ENCODE peak calls at places on chromosomes 12 and 14, in five cellular contexts. D, V, T, M and R are unnamed samples.

GRCh38 chr12:33752854-33753253 is 269.4 kb upstream of the ALG10 start:
- DNase-seq in D (no peak), V (no peak), T (no peak), M (no peak), R (no peak)

GRCh38 chr14:79585845-79586244 is 625.5 kb downstream of the DIO2 start:
- DNase-seq in D (no peak), V (no peak), T (no peak), M (no peak), R (peak; percentile 11)

GRCh38 chr14:90541076-90541634 is 144.3 kb downstream of the CALM1 start:
- DNase-seq in D (peak; percentile 74), V (no peak), T (peak; percentile 9), M (no peak), R (no peak)

GRCh38 chr14:68734231-68734732 is 58.6 kb downstream of the ZFP36L1 start:
- DNase-seq in D (peak; percentile 85), V (no peak), T (no peak), M (no peak), R (no peak)

GRCh38 chr14:26601856-26602255 is 4.0 kb upstream of the NOVA1 start:
- DNase-seq in D (no peak), V (no peak), T (no peak), M (no peak), R (no peak)

GRCh38 chr14:75003250-75004027 is 718 bp downstream of the EIF2B2 start:
- DNase-seq in D (no peak), V (no peak), T (no peak), M (no peak), R (no peak)

GRCh38 chr14:51302319-51303030 is 62.4 kb downstream of the TMX1 start:
- DNase-seq in D (no peak), V (no peak), T (no peak), M (no peak), R (no peak)

GRCh38 chr14:82403972-82404371 is 870.3 kb upstream of the SEL1L start:
- DNase-seq in D (no peak), V (no peak), T (no peak), M (no peak), R (no peak)

GRCh38 chr12:109461846-109462766 is 15.0 kb downstream of the KCTD10 start:
- DNase-seq in D (peak; percentile 82), V (peak; percentile 85), T (peak; percentile 67), M (peak; percentile 84), R (peak; percentile 58)

GRCh38 chr14:46034305-46034704 is 617.3 kb downstream of the RPL10L start:
- DNase-seq in D (no peak), V (no peak), T (no peak), M (no peak), R (no peak)

GRCh38 chr12:119694111-119694510 is 26.2 kb downstream of the PRKAB1 start:
- DNase-seq in D (no peak), V (no peak), T (no peak), M (no peak), R (no peak)

GRCh38 chr14:62077676-62078261 is 315.5 kb downstream of the SNAPC1 start:
- DNase-seq in D (no peak), V (no peak), T (no peak), M (no peak), R (no peak)

GRCh38 chr14:99174081-99174851 is 97.7 kb downstream of the BCL11B start:
- DNase-seq in D (no peak), V (no peak), T (no peak), M (peak; percentile 46), R (no peak)

GRCh38 chr12:84502907-84503787 is 409.5 kb downstream of the SLC6A15 start:
- DNase-seq in D (no peak), V (no peak), T (no peak), M (peak; percentile 46), R (peak; percentile 71)

GRCh38 chr12:21562859-21563258 is 36.8 kb downstream of the SPX start:
- DNase-seq in D (no peak), V (no peak), T (no peak), M (no peak), R (no peak)

GRCh38 chr12:119102274-119102673 is 76.5 kb upstream of the HSPB8 start:
- DNase-seq in D (no peak), V (no peak), T (no peak), M (no peak), R (no peak)

GRCh38 chr12:31485570-31485969 is 105.4 kb downstream of the DENND5B start:
- DNase-seq in D (no peak), V (no peak), T (no peak), M (no peak), R (no peak)

GRCh38 chr12:2958432-2959193 is 584 bp upstream of the TEAD4 start:
- DNase-seq in D (peak; percentile 80), V (peak; percentile 72), T (peak; percentile 56), M (no peak), R (peak; percentile 82)

GRCh38 chr14:74245292-74245691 is 6.0 kb downstream of the VSX2 start:
- DNase-seq in D (no peak), V (no peak), T (no peak), M (no peak), R (no peak)

GRCh38 chr14:100341301-100342031 is 18.3 kb downstream of the SLC25A47 start:
- DNase-seq in D (peak; percentile 74), V (no peak), T (no peak), M (peak; percentile 70), R (peak; percentile 63)

GRCh38 chr14:23727566-23728335 is 91.6 kb downstream of the DHRS2 start:
- DNase-seq in D (no peak), V (no peak), T (no peak), M (no peak), R (no peak)

GRCh38 chr12:70070494-70071007 is 172.7 kb upstream of the CNOT2 start:
- DNase-seq in D (no peak), V (no peak), T (no peak), M (no peak), R (no peak)

GRCh38 chr14:68110989-68111704 is 291.6 kb downstream of the RAD51B start:
- DNase-seq in D (no peak), V (no peak), T (no peak), M (no peak), R (no peak)

GRCh38 chr14:22432348-22432976 is 156.6 kb downstream of the DAD1 start:
- DNase-seq in D (no peak), V (no peak), T (peak; percentile 33), M (no peak), R (peak; percentile 68)

GRCh38 chr12:110744697-110745264 is 2.1 kb upstream of the PPP1CC start:
- DNase-seq in D (no peak), V (no peak), T (no peak), M (peak; percentile 88), R (no peak)

GRCh38 chr14:98227000-98227726 is 1044.8 kb downstream of the BCL11B start:
- DNase-seq in D (no peak), V (no peak), T (no peak), M (no peak), R (no peak)

GRCh38 chr14:100533647-100534485 is 53.4 kb downstream of the BEGAIN start:
- DNase-seq in D (peak; percentile 88), V (peak; percentile 24), T (peak; percentile 27), M (peak; percentile 51), R (peak; percentile 89)

GRCh38 chr12:11753151-11753501 is 103.7 kb downstream of the ETV6 start:
- DNase-seq in D (no peak), V (no peak), T (no peak), M (peak; percentile 73), R (no peak)

GRCh38 chr12:53973093-53974042 is at the start of gene HOXC11:
- DNase-seq in D (peak; percentile 62), V (no peak), T (no peak), M (no peak), R (no peak)

GRCh38 chr12:68854554-68854953 is 46.6 kb downstream of the MDM2 start:
- DNase-seq in D (no peak), V (no peak), T (no peak), M (no peak), R (no peak)

DNA sequence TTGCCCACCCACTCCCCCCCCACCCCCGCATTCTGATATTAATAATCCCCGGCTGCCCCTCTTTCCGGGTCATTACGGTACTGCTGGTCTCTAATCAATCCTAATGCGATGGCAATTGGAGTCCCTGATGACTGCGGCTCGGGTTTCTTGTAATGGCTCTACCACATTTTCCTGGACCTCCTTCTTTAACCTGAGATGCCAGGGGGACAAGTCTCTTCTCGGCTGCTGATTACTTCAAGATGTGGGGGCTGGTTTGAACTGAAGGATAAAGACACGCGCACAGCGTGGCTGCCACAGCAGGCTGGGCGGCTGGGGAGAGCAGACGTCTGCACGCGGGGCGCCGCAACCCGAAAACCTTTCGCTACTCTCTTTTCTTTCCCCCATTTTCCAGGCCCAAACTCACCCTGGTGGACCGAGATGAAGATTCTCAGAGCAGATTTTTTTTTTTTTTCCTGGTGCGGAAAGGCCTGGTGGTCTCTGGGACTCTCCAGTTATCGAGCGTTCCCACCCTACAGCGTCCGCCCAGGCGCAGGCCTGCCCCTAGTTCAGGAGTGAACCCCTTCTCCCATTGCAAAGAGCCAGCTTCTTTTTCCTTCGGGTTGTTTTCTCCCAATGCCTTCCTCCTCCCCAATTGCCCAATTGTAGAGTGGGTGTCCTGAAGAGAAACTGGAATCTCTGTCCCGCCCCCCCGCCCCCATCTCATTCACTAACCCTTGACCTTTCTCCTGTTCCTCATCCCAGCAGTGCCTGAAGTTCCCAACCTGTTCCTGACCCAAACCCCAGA is 6.0 kb upstream of the SIX1 start:
- DNase-seq in D (no peak), V (no peak), T (no peak), M (no peak), R (no peak)
- H3K27me3 ChIP-seq in D (peaks cover 100% of the 10 kb centered on the region), V (peaks cover 99% of the 10 kb centered on the region), T (peaks cover 3% of the 10 kb centered on the region), M (peaks cover 7% of the 10 kb centered on the region), R (peaks cover 5% of the 10 kb centered on the region)

GRCh38 chr12:5716221-5716620 is 228.8 kb downstream of the ANO2 start:
- DNase-seq in D (no peak), V (no peak), T (no peak), M (no peak), R (no peak)
- H3K27me3 ChIP-seq in D (no peaks in the 10 kb centered on the region), V (no peaks in the 10 kb centered on the region), T (no peaks in the 10 kb centered on the region), M (no peaks in the 10 kb centered on the region), R (no peaks in the 10 kb centered on the region)

GRCh38 chr12:64160021-64160717 is 61.9 kb downstream of the KICS2 start:
- DNase-seq in D (no peak), V (no peak), T (no peak), M (no peak), R (no peak)

GRCh38 chr12:64160718-64161060 is 61.4 kb downstream of the KICS2 start:
- DNase-seq in D (no peak), V (no peak), T (no peak), M (no peak), R (no peak)

GRCh38 chr12:64157110-64157509 is 65.0 kb downstream of the KICS2 start:
- DNase-seq in D (no peak), V (no peak), T (no peak), M (no peak), R (no peak)

GRCh38 chr12:64157610-64158009 is 64.5 kb downstream of the KICS2 start:
- DNase-seq in D (no peak), V (no peak), T (no peak), M (no peak), R (no peak)
- H3K27me3 ChIP-seq in D (no peaks in the 10 kb centered on the region), V (no peaks in the 10 kb centered on the region), T (no peaks in the 10 kb centered on the region), M (no peaks in the 10 kb centered on the region), R (no peaks in the 10 kb centered on the region)

GRCh38 chr14:104528496-104528895 is 51.1 kb upstream of the C14orf180 start:
- DNase-seq in D (no peak), V (no peak), T (no peak), M (no peak), R (no peak)

GRCh38 chr14:104530651-104531050 is 48.9 kb upstream of the C14orf180 start:
- DNase-seq in D (no peak), V (no peak), T (no peak), M (no peak), R (no peak)

GRCh38 chr14:104526723-104527645 is 52.6 kb upstream of the C14orf180 start:
- DNase-seq in D (no peak), V (no peak), T (no peak), M (no peak), R (no peak)

GRCh38 chr14:104524726-104525125 is 54.8 kb upstream of the C14orf180 start:
- DNase-seq in D (no peak), V (no peak), T (no peak), M (no peak), R (no peak)

GRCh38 chr14:104527857-104528459 is 51.6 kb upstream of the C14orf180 start:
- DNase-seq in D (no peak), V (no peak), T (no peak), M (no peak), R (no peak)
- H3K27me3 ChIP-seq in D (no peaks in the 10 kb centered on the region), V (no peaks in the 10 kb centered on the region), T (no peaks in the 10 kb centered on the region), M (no peaks in the 10 kb centered on the region), R (no peaks in the 10 kb centered on the region)